ENCODE peak calls at places on chromosomes 1 and 21, in six cellular contexts. G, A, L, E, Q and N are unnamed samples.

GRCh38 chr1:168360151-168360550 is 79.5 kb downstream of the TBX19 start:
- DNase-seq in G (no peak), A (no peak), L (no peak), E (peak), Q (no peak), N (no peak)

GRCh38 chr1:156214024-156214748 is 1.4 kb downstream of the PMF1 start:
- DNase-seq in G (no peak), A (no peak), L (no peak), E (no peak), Q (no peak), N (no peak)

GRCh38 chr1:181324797-181325616 is 158.3 kb upstream of the CACNA1E start:
- DNase-seq in G (no peak), A (no peak), L (no peak), E (no peak), Q (no peak), N (peak)

GRCh38 chr1:162677607-162678371 is 45.5 kb downstream of the DDR2 start:
- DNase-seq in G (no peak), A (no peak), L (no peak), E (no peak), Q (no peak), N (no peak)

GRCh38 chr1:189811960-189812359 is 665.7 kb downstream of the BRINP3 start:
- DNase-seq in G (no peak), A (no peak), L (no peak), E (no peak), Q (no peak), N (no peak)

GRCh38 chr1:85321237-85321964 is 45.0 kb upstream of the BCL10 start:
- DNase-seq in G (no peak), A (no peak), L (no peak), E (no peak), Q (no peak), N (no peak)

GRCh38 chr1:7042322-7043231 is 257.3 kb downstream of the CAMTA1 start:
- DNase-seq in G (no peak), A (no peak), L (no peak), E (no peak), Q (no peak), N (no peak)

GRCh38 chr1:6414443-6414844 is 5.3 kb downstream of the HES2 start:
- DNase-seq in G (no peak), A (peak), L (no peak), E (no peak), Q (no peak), N (peak)

GRCh38 chr1:1630191-1630964 is 1.6 kb upstream of the MMP23B start:
- DNase-seq in G (peak), A (peak), L (no peak), E (peak), Q (no peak), N (no peak)

GRCh38 chr1:6360517-6360916 is 33.0 kb downstream of the ACOT7 start:
- DNase-seq in G (no peak), A (peak), L (no peak), E (peak), Q (no peak), N (no peak)

GRCh38 chr1:215076312-215076711 is 6.2 kb upstream of the KCNK2 start:
- DNase-seq in G (no peak), A (no peak), L (no peak), E (no peak), Q (no peak), N (no peak)

GRCh38 chr1:39395357-39395831 is 96.0 kb upstream of the BMP8A start:
- DNase-seq in G (no peak), A (peak), L (peak), E (no peak), Q (no peak), N (peak)

GRCh38 chr1:13878001-13878400 is 178.0 kb downstream of the PRDM2 start:
- DNase-seq in G (no peak), A (no peak), L (no peak), E (no peak), Q (no peak), N (no peak)

GRCh38 chr1:11354893-11355593 is 82.0 kb downstream of the UBIAD1 start:
- DNase-seq in G (no peak), A (no peak), L (no peak), E (no peak), Q (no peak), N (no peak)

GRCh38 chr1:10980094-10980577 is 32.3 kb upstream of the TARDBP start:
- DNase-seq in G (peak), A (peak), L (no peak), E (peak), Q (peak), N (peak)

GRCh38 chr1:157948547-157949152 is 44.8 kb upstream of the KIRREL1 start:
- DNase-seq in G (no peak), A (peak), L (no peak), E (peak), Q (no peak), N (no peak)

GRCh38 chr1:225554216-225554812 is 98.6 kb downstream of the ENAH start:
- DNase-seq in G (no peak), A (no peak), L (no peak), E (no peak), Q (peak), N (no peak)

GRCh38 chr21:41258617-41259016 is 58.0 kb upstream of the FAM3B start:
- DNase-seq in G (no peak), A (no peak), L (no peak), E (no peak), Q (no peak), N (no peak)

GRCh38 chr1:84377480-84378095 is 20.7 kb upstream of the DNASE2B start:
- DNase-seq in G (no peak), A (no peak), L (no peak), E (no peak), Q (peak), N (peak)

GRCh38 chr21:24369751-24370150 is 1237.5 kb downstream of the MRPL39 start:
- DNase-seq in G (no peak), A (no peak), L (no peak), E (no peak), Q (no peak), N (no peak)

GRCh38 chr21:24369278-24369677 is 1238.0 kb downstream of the MRPL39 start:
- DNase-seq in G (no peak), A (no peak), L (no peak), E (no peak), Q (no peak), N (no peak)

DNA sequence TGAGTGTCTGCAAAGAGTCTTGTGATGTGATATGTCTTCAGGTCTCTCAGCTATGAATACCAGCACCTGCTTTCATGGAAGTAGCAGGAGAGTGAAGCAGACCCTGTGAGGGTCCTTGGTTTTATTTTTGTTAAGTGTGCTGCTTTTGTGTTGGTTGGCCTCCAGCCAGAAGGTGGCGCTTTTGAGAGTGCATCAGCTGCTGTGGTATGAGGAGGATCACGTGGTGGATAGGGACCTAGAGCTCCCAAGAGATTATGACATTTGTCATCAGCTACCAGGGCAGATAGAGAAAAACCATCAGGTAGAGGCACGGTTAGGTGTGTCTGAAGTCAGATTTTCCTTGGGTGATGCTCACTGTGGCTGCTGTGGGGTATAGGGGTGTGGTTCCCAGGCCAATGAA is 1232.1 kb downstream of the MRPL39 start:
- DNase-seq in G (no peak), A (no peak), L (no peak), E (no peak), Q (no peak), N (no peak)
- TF ChIP-seq CTCF in G (no peak), A (no peak), L (no peak), E (no peak), Q (no peak), N (no peak)

DNA sequence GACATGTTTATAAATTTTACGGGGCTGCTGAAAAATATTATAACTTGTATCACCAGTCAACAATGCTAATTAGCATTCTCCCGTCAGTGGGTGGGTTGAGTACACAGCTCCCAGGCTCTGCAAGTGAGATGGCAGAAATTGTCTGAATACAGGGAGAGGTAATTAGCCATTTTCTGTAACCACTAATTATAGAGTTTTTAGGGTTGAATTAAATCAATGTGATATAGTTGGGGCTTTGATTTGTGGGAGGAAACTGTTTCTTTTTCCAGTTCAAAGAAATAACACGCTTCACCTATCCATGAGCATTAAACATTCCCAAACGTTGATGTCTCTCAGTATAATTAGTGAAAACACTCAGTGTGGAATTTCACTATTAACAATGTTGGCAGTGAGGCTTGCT is 1.4 kb downstream of the VANGL1 start:
- DNase-seq in G (no peak), A (no peak), L (no peak), E (no peak), Q (no peak), N (no peak)
- H3K4me3 ChIP-seq in G (peak), A (peak), L (peak), E (peak), Q (peak), N (peak)

DNA sequence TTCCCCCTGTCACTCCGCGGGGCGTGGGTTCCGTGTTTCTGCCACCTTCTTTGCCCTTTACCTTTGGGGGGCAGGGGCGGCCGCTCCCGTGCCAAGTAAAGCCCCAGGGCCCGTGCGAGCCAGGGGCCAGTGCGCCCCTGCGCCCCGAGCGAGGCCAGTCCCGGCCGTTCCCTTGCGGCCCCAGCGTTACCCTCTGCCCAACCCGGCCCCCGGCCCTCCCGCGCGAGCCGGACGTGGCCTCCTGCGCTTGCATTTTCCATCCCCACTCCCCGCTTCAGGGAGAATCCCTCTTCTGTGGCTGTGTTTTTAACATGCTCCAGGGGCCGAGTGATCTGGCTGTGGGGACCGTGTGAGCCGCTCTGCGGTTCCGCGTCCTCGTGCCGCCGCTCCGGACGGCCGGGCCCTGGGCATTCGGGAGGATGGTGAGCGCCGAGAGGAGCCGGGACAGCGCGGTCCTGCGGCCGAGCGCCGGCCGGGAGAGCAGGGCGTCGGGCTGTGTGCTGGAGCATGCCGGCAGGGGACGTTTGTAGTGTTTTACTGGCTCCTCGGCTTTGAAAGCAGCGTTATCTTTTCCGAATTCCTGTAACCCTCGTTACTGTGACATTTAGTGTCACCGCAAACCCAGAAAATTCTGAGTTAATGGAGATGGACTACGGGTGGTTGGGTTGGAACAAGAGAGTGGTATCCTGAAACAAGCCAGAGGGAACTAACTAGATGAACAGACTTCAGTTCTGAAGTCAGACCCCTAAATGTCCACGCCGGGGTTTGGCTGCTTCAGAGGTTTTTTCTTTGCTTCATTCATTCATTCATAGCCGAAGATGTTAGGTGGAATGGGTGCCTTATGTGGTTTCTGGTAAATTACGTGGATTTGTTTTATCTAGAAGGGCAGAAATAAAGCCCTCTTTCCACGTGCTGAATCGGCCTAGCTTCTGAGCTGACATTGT is 1.1 kb downstream of the GALNT2 start:
- DNase-seq in G (peak), A (peak), L (no peak), E (peak), Q (no peak), N (no peak)
- TF ChIP-seq CTCF in G (no peak), A (no peak), L (no peak), E (no peak), Q (peak), N (peak)

GRCh38 chr1:227742738-227743715 is 7.8 kb downstream of the SNAP47 start:
- DNase-seq in G (peak), A (peak), L (no peak), E (peak), Q (no peak), N (no peak)
- H3K4me3 ChIP-seq in G (no peak), A (no peak), L (no peak), E (no peak), Q (no peak), N (no peak)

GRCh38 chr1:18304151-18304869 is 176.4 kb upstream of the KLHDC7A start:
- DNase-seq in G (no peak), A (no peak), L (no peak), E (no peak), Q (no peak), N (no peak)

GRCh38 chr1:18305182-18305795 is 175.4 kb upstream of the KLHDC7A start:
- DNase-seq in G (no peak), A (no peak), L (no peak), E (no peak), Q (no peak), N (no peak)

GRCh38 chr1:18300376-18300775 is 180.4 kb upstream of the KLHDC7A start:
- DNase-seq in G (no peak), A (no peak), L (no peak), E (no peak), Q (no peak), N (no peak)

GRCh38 chr1:18299441-18300338 is 181.0 kb upstream of the KLHDC7A start:
- DNase-seq in G (no peak), A (no peak), L (no peak), E (peak), Q (no peak), N (no peak)

GRCh38 chr1:18302788-18303413 is 177.8 kb upstream of the KLHDC7A start:
- DNase-seq in G (no peak), A (peak), L (no peak), E (no peak), Q (no peak), N (no peak)
- TF ChIP-seq CTCF in G (peak), A (peak), L (peak), E (no peak), Q (no peak), N (peak)

DNA sequence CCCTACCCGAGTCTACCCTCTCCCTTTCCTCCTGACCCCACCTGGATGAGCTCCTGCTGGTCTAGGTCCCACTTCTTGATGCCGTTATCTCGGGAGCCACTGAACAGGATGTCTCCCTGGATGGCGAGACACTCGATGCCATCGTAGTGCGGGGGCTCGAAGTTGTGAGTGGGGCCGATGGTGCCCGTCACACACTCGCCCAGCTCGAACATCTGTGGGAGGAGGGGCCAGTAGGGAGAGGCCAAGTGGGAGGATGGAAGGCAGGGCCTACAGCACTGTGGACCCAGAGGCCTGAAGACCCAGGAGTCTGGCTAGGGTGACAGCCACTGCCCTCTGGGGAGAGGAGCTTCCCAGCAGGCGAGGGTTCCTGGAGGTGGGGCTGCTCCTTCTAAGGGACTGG is 48.1 kb downstream of the KIF21B start:
- DNase-seq in G (no peak), A (no peak), L (no peak), E (no peak), Q (no peak), N (no peak)
- H3K4me3 ChIP-seq in G (no peak), A (no peak), L (no peak), E (no peak), Q (no peak), N (no peak)

GRCh38 chr21:45357436-45358260 is 47.3 kb upstream of the COL18A1 start:
- DNase-seq in G (no peak), A (no peak), L (no peak), E (peak), Q (no peak), N (no peak)
- TF ChIP-seq CTCF in G (no peak), A (no peak), L (peak), E (no peak), Q (peak), N (peak)